ENCODE peak calls at places on chromosomes 16 and 17, in seven cellular contexts. K, Q, D, T, S, W and M are unnamed samples.
A peak's percentile ranks its signal among the peaks of the same experiment; 100 is the strongest.

GRCh38 chr17:8430966-8431365 is 4.7 kb upstream of the NDEL1 start:
- DNase-seq in K (no peak), T (no peak), Q (no peak), S (no peak), W (no peak), D (no peak), M (no peak)

GRCh38 chr16:29710227-29711219 is 31.5 kb downstream of the QPRT start:
- DNase-seq in D (no peak), Q (peak; percentile 61), S (peak; percentile 60), T (no peak), K (peak; percentile 56), W (peak; percentile 75), M (no peak)

GRCh38 chr17:79023886-79024771 is at the start of gene C1QTNF1:
- DNase-seq in Q (peak; percentile 95), K (no peak), W (no peak), S (no peak), T (no peak), D (no peak), M (no peak)

GRCh38 chr17:32361270-32361669 is 11.3 kb downstream of the ZNF207 start:
- DNase-seq in S (no peak), D (no peak), Q (no peak), T (no peak), W (no peak), K (no peak), M (no peak)

GRCh38 chr16:72425571-72426341 is 253.8 kb upstream of the PMFBP1 start:
- DNase-seq in S (no peak), T (no peak), W (no peak), Q (no peak), D (no peak), K (no peak), M (no peak)

GRCh38 chr17:41529491-41529915 is 1.4 kb upstream of the KRT19 start:
- DNase-seq in Q (peak; percentile 53), K (no peak), S (no peak), T (no peak), W (no peak), D (no peak), M (no peak)

GRCh38 chr16:85372627-85373372 is 240.3 kb upstream of the GSE1 start:
- DNase-seq in D (no peak), W (peak; percentile 16), T (no peak), S (peak; percentile 69), K (no peak), Q (no peak), M (no peak)

GRCh38 chr17:5823219-5823618 is 238.9 kb upstream of the NLRP1 start:
- DNase-seq in K (peak; percentile 54), S (no peak), Q (no peak), W (no peak), T (no peak), D (no peak), M (no peak)

GRCh38 chr17:69717214-69717613 is 302.7 kb downstream of the MAP2K6 start:
- DNase-seq in D (no peak), Q (no peak), S (no peak), W (no peak), K (no peak), T (no peak), M (no peak)

GRCh38 chr16:30068750-30069574 is 3.4 kb downstream of the ALDOA start:
- DNase-seq in S (no peak), T (no peak), Q (peak; percentile 52), K (no peak), D (no peak), W (peak; percentile 54), M (no peak)

GRCh38 chr16:1331712-1332617 is 1.5 kb upstream of the BAIAP3 start:
- DNase-seq in D (no peak), K (peak; percentile 33), W (peak; percentile 92), S (peak; percentile 89), Q (peak; percentile 73), T (peak; percentile 39), M (peak; percentile 90)

GRCh38 chr17:58757162-58757613 is 1.5 kb downstream of the PPM1E start:
- DNase-seq in Q (peak; percentile 71), S (no peak), T (no peak), W (no peak), D (no peak), K (no peak), M (no peak)

GRCh38 chr17:50604470-50604869 is 30.2 kb upstream of the ABCC3 start:
- DNase-seq in W (no peak), Q (peak; percentile 99), D (no peak), S (no peak), K (no peak), T (no peak), M (no peak)

GRCh38 chr17:77036841-77037381 is 103.9 kb upstream of the SEC14L1 start:
- DNase-seq in W (no peak), T (no peak), S (peak; percentile 50), Q (peak; percentile 84), D (no peak), K (no peak), M (no peak)

GRCh38 chr17:56125830-56126819 is 27.1 kb upstream of the ANKFN1 start:
- DNase-seq in T (no peak), Q (peak; percentile 18), D (no peak), W (peak; percentile 27), S (peak; percentile 12), K (peak; percentile 52), M (peak; percentile 30)

GRCh38 chr17:56119191-56119590 is 34.1 kb upstream of the ANKFN1 start:
- DNase-seq in W (no peak), D (no peak), Q (no peak), K (no peak), S (no peak), T (no peak), M (no peak)

GRCh38 chr17:56121661-56122060 is 31.6 kb upstream of the ANKFN1 start:
- DNase-seq in Q (no peak), D (no peak), W (no peak), S (no peak), T (no peak), K (no peak), M (no peak)
- TF ChIP-seq YY1 in Q (no peak), D (no peak), W (no peak), S (no peak), T (no peak), K (no peak), M (no peak)

GRCh38 chr17:29778936-29779811 is 150.9 kb downstream of the SSH2 start:
- DNase-seq in W (peak; percentile 36), K (peak; percentile 40), T (no peak), S (peak; percentile 75), Q (peak; percentile 75), D (no peak), M (no peak)
- TF ChIP-seq YY1 in W (no peak), K (no peak), T (peak; percentile 47), S (no peak), Q (no peak), D (no peak), M (no peak)

GRCh38 chr17:38898812-38899348 is 26.5 kb upstream of the LASP1NB start:
- DNase-seq in Q (no peak), K (no peak), D (no peak), T (peak; percentile 64), S (peak; percentile 75), W (no peak), M (no peak)
- TF ChIP-seq YY1 in Q (no peak), K (no peak), D (no peak), T (peak; percentile 20), S (peak; percentile 34), W (no peak), M (no peak)

GRCh38 chr17:81510524-81510797 is 2.1 kb downstream of the ACTG1 start:
- DNase-seq in D (no peak), Q (no peak), T (no peak), W (no peak), K (no peak), S (no peak), M (no peak)

GRCh38 chr17:81509687-81510523 is 2.7 kb downstream of the ACTG1 start:
- DNase-seq in Q (no peak), K (no peak), W (no peak), S (no peak), T (no peak), D (no peak), M (no peak)

GRCh38 chr17:81509048-81509686 is 3.4 kb downstream of the ACTG1 start:
- DNase-seq in S (no peak), K (no peak), D (no peak), Q (no peak), T (no peak), W (peak; percentile 63), M (no peak)

GRCh38 chr17:81510798-81511549 is 1.6 kb downstream of the ACTG1 start:
- DNase-seq in K (no peak), S (no peak), W (no peak), Q (no peak), T (no peak), D (no peak), M (no peak)

GRCh38 chr17:81508639-81509047 is 4.0 kb downstream of the ACTG1 start:
- DNase-seq in D (no peak), W (peak; percentile 51), Q (no peak), T (no peak), K (peak; percentile 84), S (no peak), M (no peak)
- TF ChIP-seq YY1 in D (no peak), W (no peak), Q (no peak), T (no peak), K (no peak), S (no peak), M (no peak)

DNA sequence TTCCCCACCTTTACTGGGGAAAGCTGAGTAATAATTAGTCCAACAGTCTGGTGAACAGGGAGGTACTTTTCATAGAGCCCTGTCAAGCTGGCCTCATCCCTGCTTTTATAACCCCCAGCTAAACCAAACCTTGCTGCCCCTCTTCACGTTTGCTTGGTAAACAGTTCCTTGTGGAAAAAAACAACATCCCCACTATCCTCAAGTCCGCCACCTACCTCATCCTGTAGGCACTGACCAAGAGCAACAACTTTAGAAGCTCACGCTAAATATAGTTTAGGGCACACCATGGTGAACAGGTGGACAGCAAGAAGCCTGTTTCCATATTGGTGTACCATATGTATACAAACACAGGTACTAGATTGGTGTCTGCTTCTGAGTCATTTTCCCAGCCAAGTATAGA is 16.5 kb downstream of the NFE2L1 start:
- DNase-seq in W (peak; percentile 33), Q (no peak), S (no peak), K (no peak), T (no peak), D (no peak), M (no peak)
- TF ChIP-seq YY1 in W (no peak), Q (no peak), S (no peak), K (no peak), T (no peak), D (no peak), M (no peak)

GRCh38 chr16:50305441-50306061 is 39.2 kb downstream of the ADCY7 start:
- DNase-seq in D (no peak), W (no peak), Q (peak; percentile 23), K (no peak), T (no peak), S (no peak), M (no peak)

GRCh38 chr16:50303605-50304466 is 37.5 kb downstream of the ADCY7 start:
- DNase-seq in Q (peak; percentile 19), D (no peak), W (peak; percentile 80), T (no peak), K (no peak), S (no peak), M (no peak)

GRCh38 chr16:50308237-50308965 is 42.0 kb downstream of the ADCY7 start:
- DNase-seq in S (no peak), T (no peak), D (no peak), W (no peak), K (no peak), Q (peak; percentile 22), M (no peak)

GRCh38 chr16:50304467-50305440 is 38.4 kb downstream of the ADCY7 start:
- DNase-seq in S (no peak), W (no peak), T (no peak), Q (peak; percentile 23), D (no peak), K (no peak), M (no peak)

GRCh38 chr16:50306287-50306686 is 39.9 kb downstream of the ADCY7 start:
- DNase-seq in D (no peak), Q (peak; percentile 14), T (no peak), K (no peak), S (no peak), W (no peak), M (no peak)
- TF ChIP-seq YY1 in D (no peak), Q (no peak), T (no peak), K (no peak), S (no peak), W (no peak), M (no peak)